ENCODE peak calls at places on chromosomes 2 and 18, in five cellular contexts. W, V, K, G and O are unnamed samples.

GRCh38 chr2:166614027-166614426 is 120.0 kb upstream of the SCN7A start:
- DNase-seq in W (no peak), V (no peak), K (no peak), G (no peak), O (no peak)

GRCh38 chr18:58639751-58640427 is 11.0 kb upstream of the ALPK2 start:
- DNase-seq in W (no peak), V (no peak), K (no peak), G (peak), O (no peak)

GRCh38 chr2:71713581-71714580 is 260.5 kb downstream of the DYSF start:
- DNase-seq in W (no peak), V (peak), K (peak), G (no peak), O (no peak)

GRCh38 chr2:111155610-111156009 is 34.9 kb downstream of the BCL2L11 start:
- DNase-seq in W (no peak), V (no peak), K (no peak), G (no peak), O (no peak)

GRCh38 chr2:28436525-28437051 is 43.9 kb downstream of the FOSL2 start:
- DNase-seq in W (no peak), V (no peak), K (no peak), G (no peak), O (peak)

GRCh38 chr18:48138660-48139426 is 208.4 kb upstream of the SMAD2 start:
- DNase-seq in W (no peak), V (no peak), K (no peak), G (no peak), O (no peak)

GRCh38 chr2:100416939-100417744 is at the start of gene CHST10:
- DNase-seq in W (peak), V (no peak), K (no peak), G (peak), O (peak)

GRCh38 chr2:98387478-98387877 is 41.2 kb downstream of the CNGA3 start:
- DNase-seq in W (no peak), V (peak), K (no peak), G (no peak), O (no peak)

GRCh38 chr2:172693037-172693436 is 42.6 kb upstream of the RAPGEF4 start:
- DNase-seq in W (no peak), V (no peak), K (peak), G (no peak), O (peak)

GRCh38 chr18:39345321-39345720 is 1779.7 kb upstream of the CELF4 start:
- DNase-seq in W (no peak), V (no peak), K (no peak), G (no peak), O (no peak)

GRCh38 chr2:31138037-31138962 is at the start of gene GALNT14:
- DNase-seq in W (peak), V (no peak), K (peak), G (peak), O (peak)

GRCh38 chr18:21406111-21406510 is 164.1 kb downstream of the GREB1L start:
- DNase-seq in W (no peak), V (no peak), K (no peak), G (no peak), O (no peak)

GRCh38 chr2:212021947-212022346 is 516.7 kb downstream of the ERBB4 start:
- DNase-seq in W (no peak), V (no peak), K (no peak), G (no peak), O (no peak)

GRCh38 chr2:240931319-240931949 is 25.3 kb downstream of the CROCC2 start:
- DNase-seq in W (no peak), V (peak), K (no peak), G (no peak), O (no peak)

GRCh38 chr2:112692914-112693313 is 27.9 kb upstream of the NT5DC4 start:
- DNase-seq in W (no peak), V (no peak), K (no peak), G (no peak), O (no peak)

GRCh38 chr18:57813245-57813644 is 10.1 kb upstream of the ATP8B1 start:
- DNase-seq in W (no peak), V (no peak), K (no peak), G (no peak), O (no peak)

GRCh38 chr18:56789004-56789888 is 138.1 kb downstream of the WDR7 start:
- DNase-seq in W (no peak), V (no peak), K (no peak), G (peak), O (peak)